ENCODE peak calls at places on chromosomes 2 and 18, in six cellular contexts. One of them, this sample, is unnamed.

GRCh38 chr2:42238644-42239288 is 69.6 kb downstream of the EML4 start:
- DNase-seq in IMR-90: no peak
- DNase-seq in neuronal stem cell: no peak
- DNase-seq in H1: peak
- DNase-seq in mesenchymal stem cell: peak
- DNase-seq in trophoblast cell: peak
- DNase-seq in this sample: peak

GRCh38 chr2:220707261-220707660 is 864.8 kb downstream of the EPHA4 start:
- DNase-seq in IMR-90: no peak
- DNase-seq in neuronal stem cell: no peak
- DNase-seq in H1: no peak
- DNase-seq in mesenchymal stem cell: no peak
- DNase-seq in trophoblast cell: no peak
- DNase-seq in this sample: no peak

GRCh38 chr18:58505181-58505580 is 123.7 kb downstream of the ALPK2 start:
- DNase-seq in IMR-90: no peak
- DNase-seq in neuronal stem cell: no peak
- DNase-seq in H1: no peak
- DNase-seq in mesenchymal stem cell: no peak
- DNase-seq in trophoblast cell: no peak
- DNase-seq in this sample: no peak

GRCh38 chr2:10533811-10534321 is 85.7 kb upstream of the ODC1 start:
- DNase-seq in IMR-90: peak
- DNase-seq in neuronal stem cell: no peak
- DNase-seq in H1: no peak
- DNase-seq in mesenchymal stem cell: peak
- DNase-seq in trophoblast cell: no peak
- DNase-seq in this sample: no peak

GRCh38 chr18:2547477-2548087 is 23.7 kb downstream of the METTL4 start:
- DNase-seq in IMR-90: peak
- DNase-seq in neuronal stem cell: peak
- DNase-seq in H1: no peak
- DNase-seq in mesenchymal stem cell: peak
- DNase-seq in trophoblast cell: no peak
- DNase-seq in this sample: no peak

GRCh38 chr2:234632527-234633391 is 135.9 kb upstream of the ARL4C start:
- DNase-seq in IMR-90: peak
- DNase-seq in neuronal stem cell: no peak
- DNase-seq in H1: peak
- DNase-seq in mesenchymal stem cell: peak
- DNase-seq in trophoblast cell: peak
- DNase-seq in this sample: peak

GRCh38 chr18:79787527-79788095 is 10.1 kb upstream of the KCNG2 start:
- DNase-seq in IMR-90: no peak
- DNase-seq in neuronal stem cell: no peak
- DNase-seq in H1: no peak
- DNase-seq in mesenchymal stem cell: no peak
- DNase-seq in trophoblast cell: no peak
- DNase-seq in this sample: no peak

GRCh38 chr18:464311-464659 is 36.2 kb downstream of the COLEC12 start:
- DNase-seq in IMR-90: no peak
- DNase-seq in neuronal stem cell: no peak
- DNase-seq in H1: no peak
- DNase-seq in mesenchymal stem cell: no peak
- DNase-seq in trophoblast cell: no peak
- DNase-seq in this sample: no peak

GRCh38 chr2:101946372-101946771 is 45.4 kb upstream of the IL1R2 start:
- DNase-seq in IMR-90: no peak
- DNase-seq in neuronal stem cell: no peak
- DNase-seq in H1: no peak
- DNase-seq in mesenchymal stem cell: no peak
- DNase-seq in trophoblast cell: no peak
- DNase-seq in this sample: no peak

GRCh38 chr2:143890799-143891198 is 629.1 kb downstream of the ZEB2 start:
- DNase-seq in IMR-90: peak
- DNase-seq in neuronal stem cell: no peak
- DNase-seq in H1: no peak
- DNase-seq in mesenchymal stem cell: no peak
- DNase-seq in trophoblast cell: no peak
- DNase-seq in this sample: no peak

GRCh38 chr2:81196933-81197628 is 892.5 kb upstream of the LRRTM1 start:
- DNase-seq in IMR-90: no peak
- DNase-seq in neuronal stem cell: no peak
- DNase-seq in H1: no peak
- DNase-seq in mesenchymal stem cell: no peak
- DNase-seq in trophoblast cell: no peak
- DNase-seq in this sample: no peak

GRCh38 chr2:240320561-240321091 is 114.8 kb upstream of the GPC1 start:
- DNase-seq in IMR-90: no peak
- DNase-seq in neuronal stem cell: peak
- DNase-seq in H1: no peak
- DNase-seq in mesenchymal stem cell: no peak
- DNase-seq in trophoblast cell: no peak
- DNase-seq in this sample: no peak

GRCh38 chr2:45941758-45942738 is 290.6 kb downstream of the PRKCE start:
- DNase-seq in IMR-90: peak
- DNase-seq in neuronal stem cell: no peak
- DNase-seq in H1: no peak
- DNase-seq in mesenchymal stem cell: peak
- DNase-seq in trophoblast cell: no peak
- DNase-seq in this sample: no peak

GRCh38 chr18:12307251-12307736 is 747 bp upstream of the TUBB6 start:
- DNase-seq in IMR-90: peak
- DNase-seq in neuronal stem cell: peak
- DNase-seq in H1: no peak
- DNase-seq in mesenchymal stem cell: peak
- DNase-seq in trophoblast cell: peak
- DNase-seq in this sample: no peak

GRCh38 chr2:112301171-112301584 is 25.8 kb downstream of the ZC3H6 start:
- DNase-seq in IMR-90: peak
- DNase-seq in neuronal stem cell: no peak
- DNase-seq in H1: no peak
- DNase-seq in mesenchymal stem cell: peak
- DNase-seq in trophoblast cell: peak
- DNase-seq in this sample: no peak

GRCh38 chr2:110659248-110659647 is 18.6 kb downstream of the BUB1 start:
- DNase-seq in IMR-90: peak
- DNase-seq in neuronal stem cell: no peak
- DNase-seq in H1: no peak
- DNase-seq in mesenchymal stem cell: no peak
- DNase-seq in trophoblast cell: no peak
- DNase-seq in this sample: no peak

GRCh38 chr2:241595600-241596140 is 37.1 kb downstream of the BOK start:
- DNase-seq in IMR-90: no peak
- DNase-seq in neuronal stem cell: no peak
- DNase-seq in H1: no peak
- DNase-seq in mesenchymal stem cell: no peak
- DNase-seq in trophoblast cell: no peak
- DNase-seq in this sample: peak

GRCh38 chr2:173858297-173858731 is 106.9 kb downstream of the SP3 start:
- DNase-seq in IMR-90: no peak
- DNase-seq in neuronal stem cell: no peak
- DNase-seq in H1: no peak
- DNase-seq in mesenchymal stem cell: no peak
- DNase-seq in trophoblast cell: no peak
- DNase-seq in this sample: no peak

GRCh38 chr18:6613581-6613980 is 115.9 kb upstream of the ARHGAP28 start:
- DNase-seq in IMR-90: no peak
- DNase-seq in neuronal stem cell: no peak
- DNase-seq in H1: no peak
- DNase-seq in mesenchymal stem cell: no peak
- DNase-seq in trophoblast cell: no peak
- DNase-seq in this sample: no peak

GRCh38 chr2:8761529-8762164 is 75.8 kb downstream of the KIDINS220 start:
- DNase-seq in IMR-90: peak
- DNase-seq in neuronal stem cell: peak
- DNase-seq in H1: no peak
- DNase-seq in mesenchymal stem cell: peak
- DNase-seq in trophoblast cell: no peak
- DNase-seq in this sample: no peak

GRCh38 chr2:213246665-213247281 is 37.5 kb upstream of the SPAG16 start:
- DNase-seq in IMR-90: peak
- DNase-seq in neuronal stem cell: peak
- DNase-seq in H1: peak
- DNase-seq in mesenchymal stem cell: peak
- DNase-seq in trophoblast cell: peak
- DNase-seq in this sample: no peak

GRCh38 chr2:210938228-210938627 is 381.8 kb downstream of the CPS1 start:
- DNase-seq in IMR-90: no peak
- DNase-seq in neuronal stem cell: no peak
- DNase-seq in H1: no peak
- DNase-seq in mesenchymal stem cell: no peak
- DNase-seq in trophoblast cell: no peak
- DNase-seq in this sample: no peak

GRCh38 chr2:70995227-70995729 is 605 bp upstream of the TEX261 start:
- DNase-seq in IMR-90: peak
- DNase-seq in neuronal stem cell: peak
- DNase-seq in H1: no peak
- DNase-seq in mesenchymal stem cell: peak
- DNase-seq in trophoblast cell: peak
- DNase-seq in this sample: peak

GRCh38 chr2:20365249-20365817 is 14.7 kb upstream of the PUM2 start:
- DNase-seq in IMR-90: peak
- DNase-seq in neuronal stem cell: no peak
- DNase-seq in H1: no peak
- DNase-seq in mesenchymal stem cell: peak
- DNase-seq in trophoblast cell: peak
- DNase-seq in this sample: no peak

GRCh38 chr2:43370146-43370545 is 143.7 kb upstream of the ZFP36L2 start:
- DNase-seq in IMR-90: no peak
- DNase-seq in neuronal stem cell: no peak
- DNase-seq in H1: no peak
- DNase-seq in mesenchymal stem cell: no peak
- DNase-seq in trophoblast cell: no peak
- DNase-seq in this sample: no peak

GRCh38 chr2:38113999-38114708 is 38.2 kb upstream of the CYP1B1 start:
- DNase-seq in IMR-90: peak
- DNase-seq in neuronal stem cell: no peak
- DNase-seq in H1: no peak
- DNase-seq in mesenchymal stem cell: no peak
- DNase-seq in trophoblast cell: no peak
- DNase-seq in this sample: no peak

GRCh38 chr2:108215794-108216211 is 24.0 kb upstream of the SULT1C3 start:
- DNase-seq in IMR-90: peak
- DNase-seq in neuronal stem cell: no peak
- DNase-seq in H1: no peak
- DNase-seq in mesenchymal stem cell: peak
- DNase-seq in trophoblast cell: no peak
- DNase-seq in this sample: peak

GRCh38 chr18:41829648-41830516 is 125.2 kb upstream of the PIK3C3 start:
- DNase-seq in IMR-90: no peak
- DNase-seq in neuronal stem cell: no peak
- DNase-seq in H1: no peak
- DNase-seq in mesenchymal stem cell: peak
- DNase-seq in trophoblast cell: no peak
- DNase-seq in this sample: no peak

GRCh38 chr2:85324639-85325465 is 2.9 kb downstream of the TGOLN2 start:
- DNase-seq in IMR-90: peak
- DNase-seq in neuronal stem cell: no peak
- DNase-seq in H1: no peak
- DNase-seq in mesenchymal stem cell: peak
- DNase-seq in trophoblast cell: no peak
- DNase-seq in this sample: no peak

GRCh38 chr18:24683965-24684364 is 223.5 kb downstream of the HRH4 start:
- DNase-seq in IMR-90: no peak
- DNase-seq in neuronal stem cell: no peak
- DNase-seq in H1: no peak
- DNase-seq in mesenchymal stem cell: no peak
- DNase-seq in trophoblast cell: no peak
- DNase-seq in this sample: peak

GRCh38 chr2:128523490-128523889 is 204.8 kb upstream of the HS6ST1 start:
- DNase-seq in IMR-90: no peak
- DNase-seq in neuronal stem cell: no peak
- DNase-seq in H1: no peak
- DNase-seq in mesenchymal stem cell: no peak
- DNase-seq in trophoblast cell: no peak
- DNase-seq in this sample: no peak

DNA sequence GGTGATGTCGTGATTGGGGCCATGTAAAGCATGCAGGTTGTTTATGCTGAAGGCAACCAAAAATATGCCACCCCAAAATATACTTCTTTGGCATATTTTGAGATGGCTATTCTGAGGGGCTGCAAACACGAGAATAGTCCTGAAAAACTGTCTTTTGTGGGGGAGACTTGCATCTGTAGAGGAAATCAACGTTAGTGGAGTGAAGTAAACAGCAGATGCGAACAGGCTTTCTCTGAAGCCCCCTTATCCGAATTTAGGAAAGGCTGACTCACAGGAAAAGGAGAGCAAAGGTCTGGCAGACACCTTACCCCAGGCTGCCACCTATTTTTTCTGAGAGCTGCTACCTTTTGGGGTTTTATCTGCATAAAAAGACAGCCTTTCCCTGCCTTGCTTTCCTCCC is 44.6 kb upstream of the MSH6 start:
- DNase-seq in IMR-90: no peak
- DNase-seq in neuronal stem cell: no peak
- DNase-seq in H1: no peak
- DNase-seq in mesenchymal stem cell: no peak
- DNase-seq in trophoblast cell: no peak
- DNase-seq in this sample: no peak
- H3K18ac ChIP-seq in IMR-90: no peak
- H3K18ac ChIP-seq in neuronal stem cell: peak
- H3K18ac ChIP-seq in H1: no peak
- H3K18ac ChIP-seq in mesenchymal stem cell: no peak
- H3K18ac ChIP-seq in trophoblast cell: no peak
- H3K18ac ChIP-seq in this sample: no peak

DNA sequence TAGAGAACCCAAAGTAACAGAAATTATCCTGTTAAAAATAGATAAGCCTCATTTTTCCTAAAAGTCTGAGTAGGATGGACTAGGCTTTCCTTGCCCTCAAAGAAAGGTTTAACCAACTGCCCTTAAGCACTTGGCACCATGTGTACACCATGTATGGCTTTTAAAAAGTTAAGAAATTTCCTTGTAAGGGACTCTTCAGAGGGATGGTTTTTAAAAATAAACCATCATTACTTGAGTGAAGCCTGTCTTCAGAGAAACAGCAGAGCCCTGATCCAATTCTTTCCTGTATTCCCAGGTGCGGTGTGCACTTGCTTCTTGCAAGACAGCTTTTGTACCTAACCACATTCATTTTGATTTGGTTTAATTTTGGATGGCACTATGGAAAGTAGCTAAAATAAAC is 1.1 kb upstream of the NEMP2 start:
- DNase-seq in IMR-90: no peak
- DNase-seq in neuronal stem cell: no peak
- DNase-seq in H1: no peak
- DNase-seq in mesenchymal stem cell: no peak
- DNase-seq in trophoblast cell: no peak
- DNase-seq in this sample: no peak
- H3K9ac ChIP-seq in IMR-90: peak
- H3K9ac ChIP-seq in neuronal stem cell: no peak
- H3K9ac ChIP-seq in H1: no peak
- H3K9ac ChIP-seq in mesenchymal stem cell: peak
- H3K9ac ChIP-seq in trophoblast cell: no peak
- H3K9ac ChIP-seq in this sample: no peak

GRCh38 chr2:119010336-119010735 is 68.3 kb downstream of the MARCO start:
- DNase-seq in IMR-90: no peak
- DNase-seq in neuronal stem cell: no peak
- DNase-seq in H1: no peak
- DNase-seq in mesenchymal stem cell: no peak
- DNase-seq in trophoblast cell: no peak
- DNase-seq in this sample: peak
- H3K14ac ChIP-seq in IMR-90: no peak
- H3K14ac ChIP-seq in neuronal stem cell: no peak
- H3K14ac ChIP-seq in H1: no peak
- H3K14ac ChIP-seq in mesenchymal stem cell: no peak
- H3K14ac ChIP-seq in trophoblast cell: no peak
- H3K14ac ChIP-seq in this sample: no peak

GRCh38 chr2:132038179-132038882 is 123.4 kb downstream of the ANKRD30BL start:
- DNase-seq in IMR-90: no peak
- DNase-seq in neuronal stem cell: peak
- DNase-seq in H1: no peak
- DNase-seq in mesenchymal stem cell: no peak
- DNase-seq in trophoblast cell: no peak
- DNase-seq in this sample: peak
- H3K18ac ChIP-seq in IMR-90: no peak
- H3K18ac ChIP-seq in neuronal stem cell: peak
- H3K18ac ChIP-seq in H1: no peak
- H3K18ac ChIP-seq in mesenchymal stem cell: no peak
- H3K18ac ChIP-seq in trophoblast cell: no peak
- H3K18ac ChIP-seq in this sample: no peak